ENCODE peak calls at places on chromosomes 2 and 18, in nine cellular contexts. I is effector memory CD4-positive, alpha-beta T cell; W is CD8-positive, alpha-beta T cell; V is dorsolateral prefrontal cortex; J is endothelial cell of umbilical vein; S is cardiac muscle cell; L is IMR-90; P is uterus; G is Peyer's patch. C is an unnamed sample.
A peak's percentile ranks its signal among the peaks of the same experiment; 100 is the strongest.

GRCh38 chr2:75071766-75072165 is 113.3 kb downstream of the POLE4 start:
- DNase-seq in I (no peak), W (no peak), V (no peak), J (no peak), S (no peak), L (peak; percentile 4), P (no peak), G (no peak), C (no peak)

GRCh38 chr2:95274291-95275150 is at the start of gene PROM2:
- DNase-seq in I (no peak), W (no peak), V (peak; percentile 2), J (no peak), S (no peak), L (no peak), P (peak; percentile 4), G (peak; percentile 75), C (peak; percentile 91)

GRCh38 chr18:59267511-59268126 is 5.6 kb downstream of the RAX start:
- DNase-seq in I (no peak), W (no peak), V (no peak), J (no peak), S (no peak), L (no peak), P (no peak), G (no peak), C (no peak)

GRCh38 chr2:42345986-42346385 is 15.0 kb downstream of the COX7A2L start:
- DNase-seq in I (no peak), W (no peak), V (no peak), J (peak; percentile 50), S (no peak), L (no peak), P (no peak), G (no peak), C (no peak)

GRCh38 chr2:14951569-14952285 is 319.2 kb downstream of the LRATD1 start:
- DNase-seq in I (no peak), W (no peak), V (no peak), J (no peak), S (no peak), L (no peak), P (no peak), G (no peak), C (no peak)

GRCh38 chr2:133773862-133774674 is 205.8 kb upstream of the NCKAP5 start:
- DNase-seq in I (no peak), W (no peak), V (no peak), J (no peak), S (no peak), L (no peak), P (no peak), G (no peak), C (no peak)

GRCh38 chr2:65081232-65081685 is 25.0 kb downstream of the CEP68 start:
- DNase-seq in I (no peak), W (no peak), V (no peak), J (peak; percentile 84), S (no peak), L (no peak), P (no peak), G (no peak), C (peak; percentile 19)

GRCh38 chr18:54233228-54233625 is 8.8 kb upstream of the MBD2 start:
- DNase-seq in I (no peak), W (no peak), V (no peak), J (peak; percentile 91), S (no peak), L (no peak), P (no peak), G (no peak), C (no peak)

GRCh38 chr2:136407113-136407951 is 289.4 kb upstream of the CXCR4 start:
- DNase-seq in I (no peak), W (no peak), V (no peak), J (no peak), S (no peak), L (no peak), P (no peak), G (no peak), C (no peak)

GRCh38 chr2:162343492-162343823 is 474 bp upstream of the GCA start:
- DNase-seq in I (no peak), W (no peak), V (no peak), J (no peak), S (no peak), L (no peak), P (no peak), G (no peak), C (no peak)
- H3K27ac ChIP-seq in I (no peak overlapping the region), W (no peak overlapping the region), V (peak overlapping the region; percentile 95), J (no peak overlapping the region), S (no peak overlapping the region), L (no peak overlapping the region), P (no peak overlapping the region), G (peak overlapping the region; percentile 91), C (peak overlapping the region; percentile 75)

GRCh38 chr2:46162329-46162870 is 134.8 kb upstream of the EPAS1 start:
- DNase-seq in I (no peak), W (no peak), V (no peak), J (no peak), S (no peak), L (peak; percentile 38), P (peak; percentile 45), G (no peak), C (no peak)
- H3K27ac ChIP-seq in I (no peak overlapping the region), W (no peak overlapping the region), V (no peak overlapping the region), J (no peak overlapping the region), S (no peak overlapping the region), L (no peak overlapping the region), P (peak overlapping the region; percentile 56), G (no peak overlapping the region), C (no peak overlapping the region)

DNA sequence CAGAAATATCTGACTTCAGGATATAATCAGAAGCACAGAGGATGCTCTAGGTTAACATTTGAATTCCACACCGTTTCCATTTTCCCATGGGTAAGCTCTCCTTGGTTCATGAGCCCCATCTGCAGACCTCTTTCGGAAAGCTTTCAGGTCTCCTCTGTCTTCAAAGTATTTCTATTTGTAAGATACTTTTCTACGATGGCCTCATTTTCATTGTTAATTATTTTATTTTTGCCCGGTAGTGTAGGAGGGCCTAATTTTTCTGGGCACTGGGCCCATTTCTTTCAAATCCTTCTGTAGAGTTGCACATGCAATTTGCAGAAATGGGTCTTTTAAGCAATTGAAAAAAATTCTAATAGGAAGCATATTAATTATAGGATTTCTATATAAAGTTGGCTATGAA is 53.8 kb downstream of the LRPPRC start:
- DNase-seq in I (no peak), W (no peak), V (no peak), J (no peak), S (no peak), L (peak; percentile 1), P (no peak), G (no peak), C (no peak)
- H3K27ac ChIP-seq in I (no peak overlapping the region), W (no peak overlapping the region), V (peak overlapping the region; percentile 13), J (no peak overlapping the region), S (no peak overlapping the region), L (no peak overlapping the region), P (no peak overlapping the region), G (no peak overlapping the region), C (no peak overlapping the region)

GRCh38 chr2:209974566-209974965 is 27.9 kb upstream of the RPE start:
- DNase-seq in I (no peak), W (no peak), V (no peak), J (no peak), S (no peak), L (no peak), P (no peak), G (no peak), C (no peak)

GRCh38 chr2:209976698-209977385 is 25.6 kb upstream of the RPE start:
- DNase-seq in I (no peak), W (no peak), V (no peak), J (no peak), S (no peak), L (no peak), P (no peak), G (no peak), C (no peak)

GRCh38 chr2:209970271-209970670 is 32.2 kb upstream of the RPE start:
- DNase-seq in I (no peak), W (no peak), V (no peak), J (no peak), S (no peak), L (no peak), P (no peak), G (no peak), C (no peak)

GRCh38 chr2:209970711-209971110 is 31.7 kb upstream of the RPE start:
- DNase-seq in I (no peak), W (no peak), V (no peak), J (no peak), S (no peak), L (no peak), P (no peak), G (no peak), C (no peak)

GRCh38 chr2:209973328-209973727 is 29.1 kb upstream of the RPE start:
- DNase-seq in I (no peak), W (no peak), V (no peak), J (no peak), S (no peak), L (no peak), P (no peak), G (no peak), C (no peak)
- H3K27ac ChIP-seq in I (no peak overlapping the region), W (no peak overlapping the region), V (no peak overlapping the region), J (no peak overlapping the region), S (no peak overlapping the region), L (no peak overlapping the region), P (no peak overlapping the region), G (no peak overlapping the region), C (no peak overlapping the region)

DNA sequence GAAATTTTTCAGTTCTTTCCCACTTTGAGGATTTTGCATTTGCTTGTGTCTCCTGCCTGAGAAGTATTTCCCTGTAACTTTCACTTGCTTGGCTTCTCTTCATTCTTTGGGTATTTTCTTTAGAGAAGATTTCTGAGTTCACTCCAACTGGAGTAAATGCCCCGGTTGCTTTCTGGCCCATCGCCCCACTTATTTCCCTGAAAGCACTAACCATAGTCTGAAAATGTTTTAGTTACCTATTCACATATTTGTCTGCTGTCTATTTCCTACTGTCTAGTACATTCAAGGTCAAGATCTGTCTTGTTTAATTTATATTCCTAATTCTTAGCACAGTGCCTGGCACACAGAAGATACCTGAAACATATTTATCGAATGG is 134.4 kb upstream of the KLHL14 start:
- DNase-seq in I (no peak), W (no peak), V (no peak), J (no peak), S (no peak), L (no peak), P (no peak), G (no peak), C (no peak)
- H3K27ac ChIP-seq in I (no peak overlapping the region), W (no peak overlapping the region), V (no peak overlapping the region), J (no peak overlapping the region), S (no peak overlapping the region), L (no peak overlapping the region), P (no peak overlapping the region), G (no peak overlapping the region), C (no peak overlapping the region)

DNA sequence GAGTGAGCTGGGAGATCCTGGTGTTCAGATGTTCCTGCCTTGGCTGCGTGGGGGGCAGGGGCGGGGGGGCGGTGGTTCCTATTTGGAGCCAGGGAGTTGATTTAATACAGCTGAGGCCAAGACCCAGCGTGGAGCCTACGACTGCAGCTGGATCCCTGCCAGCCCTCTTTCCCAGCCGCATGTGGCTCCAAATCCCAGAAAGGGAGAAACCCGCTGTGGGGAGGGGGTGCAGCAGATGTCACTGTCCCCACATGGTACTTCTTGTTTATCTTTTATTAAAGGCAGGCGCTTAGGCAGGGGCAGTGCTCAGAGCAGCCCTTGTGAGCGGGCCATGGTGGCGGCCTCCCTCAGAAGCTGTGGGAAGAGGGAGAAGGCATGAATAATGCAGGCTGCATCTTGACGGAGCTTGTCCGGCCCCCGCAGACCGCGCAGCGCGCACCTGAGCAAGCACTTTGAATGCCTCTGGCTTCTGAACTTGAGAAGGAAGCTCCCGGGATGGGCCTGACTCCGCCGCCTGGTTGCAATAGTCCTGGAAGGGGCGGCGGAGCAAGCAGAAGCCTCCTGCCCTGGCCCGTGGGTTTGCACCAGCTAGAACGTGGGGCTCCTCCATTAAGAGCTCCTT is 112.1 kb downstream of the GLI2 start:
- DNase-seq in I (no peak), W (no peak), V (no peak), J (no peak), S (no peak), L (no peak), P (no peak), G (peak; percentile 43), C (no peak)
- H3K27ac ChIP-seq in I (no peak overlapping the region), W (no peak overlapping the region), V (no peak overlapping the region), J (no peak overlapping the region), S (no peak overlapping the region), L (no peak overlapping the region), P (no peak overlapping the region), G (no peak overlapping the region), C (no peak overlapping the region)